ENCODE peak calls at places on chromosomes 1 and 21, in four cellular contexts. J is SK-N-SH, F is nephron progenitor cell, C is gastrocnemius medialis. Y is an unnamed sample.

GRCh38 chr1:214719207-214719606 is 116.2 kb downstream of the CENPF start:
- DNase-seq in C (no peak), J (peak), F (no peak), Y (no peak)

GRCh38 chr1:150259217-150259616 is 1.6 kb downstream of the CA14 start:
- DNase-seq in J (no peak), C (no peak), F (no peak), Y (no peak)

GRCh38 chr1:204530932-204531331 is 14.7 kb downstream of the MDM4 start:
- DNase-seq in J (no peak), C (no peak), F (no peak), Y (no peak)

GRCh38 chr1:207918016-207918415 is 7.1 kb upstream of the CD34 start:
- DNase-seq in C (no peak), F (no peak), J (no peak), Y (peak)

GRCh38 chr1:19390166-19390850 is 78.2 kb downstream of the SLC66A1 start:
- DNase-seq in J (no peak), C (no peak), F (no peak), Y (no peak)

GRCh38 chr1:193633991-193634390 is 447.6 kb upstream of the B3GALT2 start:
- DNase-seq in C (no peak), F (no peak), J (no peak), Y (no peak)

GRCh38 chr1:29471487-29472313 is 235.4 kb downstream of the PTPRU start:
- DNase-seq in F (peak), J (peak), C (no peak), Y (peak)

GRCh38 chr1:214990619-214991018 is 91.9 kb upstream of the KCNK2 start:
- DNase-seq in J (no peak), C (no peak), F (no peak), Y (no peak)

GRCh38 chr1:85320371-85321131 is 44.1 kb upstream of the BCL10 start:
- DNase-seq in J (no peak), F (no peak), C (no peak), Y (no peak)

GRCh38 chr21:35198004-35198403 is 148.9 kb upstream of the RUNX1 start:
- DNase-seq in F (no peak), J (no peak), C (no peak), Y (no peak)
- TF ChIP-seq CTCF in F (no peak), J (no peak), C (no peak), Y (no peak)

GRCh38 chr1:230792691-230793462 is 45.7 kb downstream of the CAPN9 start:
- DNase-seq in F (no peak), C (no peak), J (no peak), Y (no peak)
- TF ChIP-seq CTCF in F (no peak), C (no peak), J (no peak), Y (peak)

GRCh38 chr1:161180643-161181042 is 3.3 kb upstream of the B4GALT3 start:
- DNase-seq in F (no peak), J (no peak), C (no peak), Y (no peak)
- TF ChIP-seq CTCF in F (no peak), J (peak), C (no peak), Y (peak)

DNA sequence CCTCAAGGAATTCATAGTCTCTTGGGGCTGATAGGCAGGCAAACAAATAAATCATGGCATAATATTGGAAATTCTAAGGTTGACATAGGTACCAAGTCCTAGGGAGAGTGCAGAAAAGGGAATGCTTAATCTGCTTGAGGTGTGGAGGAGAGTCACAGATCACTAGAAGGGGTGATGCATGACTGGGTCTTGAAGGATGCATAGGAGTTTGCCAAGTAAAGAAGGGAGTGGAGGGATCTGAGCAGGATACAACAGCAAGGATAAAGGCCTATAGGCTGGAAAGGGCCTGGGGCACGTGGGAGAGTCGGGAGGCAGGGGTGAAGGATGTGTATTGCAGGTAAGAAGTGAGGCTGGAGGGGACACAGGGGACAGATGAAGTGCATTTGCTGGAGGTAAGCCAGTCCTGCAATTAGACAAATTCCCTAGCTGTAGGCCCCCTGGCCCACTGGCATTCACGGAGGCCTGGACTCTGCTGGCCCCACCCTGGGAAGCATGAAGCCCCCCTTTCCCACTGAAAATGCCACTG is 15.9 kb downstream of the IGSF21 start:
- DNase-seq in C (no peak), F (no peak), J (no peak), Y (no peak)
- TF ChIP-seq CTCF in C (no peak), F (no peak), J (no peak), Y (no peak)

DNA sequence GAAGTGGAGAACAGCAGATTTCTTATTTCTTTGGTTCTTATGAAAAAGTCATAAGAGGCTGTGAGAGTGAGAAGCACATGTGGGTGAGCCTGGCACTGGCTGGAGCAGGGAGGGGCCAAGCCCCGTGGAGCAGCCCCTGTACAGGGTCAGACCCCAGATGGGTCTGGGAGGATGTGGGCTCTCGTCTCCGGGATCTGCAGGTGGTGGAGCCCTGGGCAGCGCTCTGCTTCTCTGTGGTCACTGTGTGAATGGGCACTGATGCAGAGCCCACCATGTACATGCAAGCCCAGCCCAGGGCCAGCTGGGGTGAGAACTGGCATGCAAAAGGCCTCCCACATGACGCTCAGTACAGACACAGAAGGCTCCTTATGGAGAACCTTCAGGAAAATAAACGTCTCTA is 67.6 kb downstream of the SIM2 start:
- DNase-seq in F (no peak), C (no peak), J (no peak), Y (no peak)
- TF ChIP-seq CTCF in F (no peak), C (no peak), J (no peak), Y (no peak)

DNA sequence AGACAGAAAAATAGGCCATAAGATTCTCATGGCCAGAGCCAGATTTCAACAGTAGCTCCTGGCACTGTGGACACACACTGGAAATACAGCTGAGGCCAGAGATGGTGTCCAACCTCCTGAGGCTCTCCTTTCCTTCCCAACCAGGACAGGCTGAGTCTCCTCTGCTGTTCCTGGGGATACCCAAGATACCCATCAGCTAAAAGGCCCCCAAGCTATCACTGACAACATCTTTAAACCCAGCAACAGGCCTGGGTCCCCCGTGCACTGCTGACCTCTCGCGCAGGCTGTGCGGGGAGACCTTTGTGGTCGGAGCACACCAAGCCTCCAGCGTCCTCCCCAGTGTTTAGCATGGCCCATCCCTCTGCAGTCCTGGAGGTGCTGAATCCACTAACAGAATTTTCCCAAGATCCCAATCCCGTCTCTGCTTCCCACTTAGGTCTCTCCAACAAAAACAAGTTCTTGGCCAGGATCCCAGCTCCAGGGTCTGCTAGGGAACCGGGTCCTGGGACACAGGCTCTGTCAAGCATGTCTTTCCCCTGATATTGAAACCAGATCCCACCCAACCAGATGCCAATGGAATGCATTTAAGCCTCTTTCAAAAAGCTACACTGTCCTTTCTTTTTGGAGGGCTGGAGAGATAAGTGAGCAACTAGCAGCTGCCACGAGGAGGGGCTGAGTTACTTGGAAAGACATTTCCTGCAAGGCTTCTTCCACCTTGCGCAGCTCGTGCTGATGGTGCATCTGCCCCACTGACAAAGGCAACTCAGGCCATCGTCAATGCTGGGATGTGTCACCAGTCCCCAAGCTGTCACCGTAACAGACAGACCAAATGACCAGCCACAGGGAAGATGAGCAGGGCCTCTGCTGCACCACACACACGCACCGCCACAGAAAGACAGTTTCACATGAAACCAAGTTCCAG is 73.2 kb downstream of the BCAR3 start:
- DNase-seq in J (peak), F (no peak), C (no peak), Y (no peak)
- TF ChIP-seq CTCF in J (peak), F (no peak), C (no peak), Y (no peak)

GRCh38 chr1:164510435-164510834 is 48.5 kb upstream of the PBX1 start:
- DNase-seq in C (no peak), F (no peak), J (no peak), Y (no peak)
- TF ChIP-seq CTCF in C (no peak), F (no peak), J (peak), Y (no peak)

GRCh38 chr1:245777752-245778151 is 623.0 kb downstream of the KIF26B start:
- DNase-seq in J (no peak), F (no peak), C (no peak), Y (no peak)

GRCh38 chr1:245785433-245785832 is 630.6 kb downstream of the KIF26B start:
- DNase-seq in J (no peak), F (no peak), C (no peak), Y (no peak)

DNA sequence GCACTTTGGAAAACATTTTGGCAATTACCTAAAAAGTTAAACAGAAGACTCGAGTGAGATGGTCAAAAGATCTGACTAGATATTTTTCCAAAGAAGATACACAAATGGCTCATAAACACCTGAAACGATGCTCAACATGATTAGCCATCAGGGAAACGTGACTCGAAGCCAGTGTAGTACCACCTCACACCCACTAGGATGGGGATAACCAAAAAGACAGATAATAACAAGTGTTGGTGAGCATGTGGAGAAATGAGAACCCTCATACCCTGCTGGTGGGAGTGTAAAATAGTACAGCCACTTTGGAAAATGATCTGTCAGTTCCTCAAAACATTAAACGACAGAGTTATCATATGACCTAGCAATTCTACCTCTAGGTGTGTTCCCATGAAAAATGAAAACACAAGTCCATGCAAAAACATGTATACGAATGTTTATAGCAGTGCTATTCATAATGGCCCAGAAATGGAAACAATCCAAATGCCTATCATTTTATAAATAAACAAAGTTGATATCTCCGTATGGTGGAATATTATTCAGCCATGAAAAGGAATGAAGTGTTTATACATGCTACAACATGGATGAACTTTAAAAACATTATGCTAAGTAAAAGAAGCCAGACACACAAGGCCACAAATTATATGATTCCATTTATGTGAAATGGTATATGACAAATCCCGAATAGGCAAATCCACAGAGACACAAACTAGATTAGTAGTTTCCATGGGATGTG is 625.2 kb downstream of the KIF26B start:
- DNase-seq in J (no peak), C (no peak), F (no peak), Y (no peak)
- TF ChIP-seq CTCF in J (peak), C (no peak), F (no peak), Y (no peak)

GRCh38 chr1:199753513-199753912 is 274.0 kb upstream of the NR5A2 start:
- DNase-seq in J (no peak), C (no peak), F (no peak), Y (no peak)

GRCh38 chr1:199747984-199748383 is 279.5 kb upstream of the NR5A2 start:
- DNase-seq in J (no peak), C (no peak), F (peak), Y (no peak)

GRCh38 chr1:199751962-199752687 is 275.4 kb upstream of the NR5A2 start:
- DNase-seq in C (no peak), F (no peak), J (no peak), Y (no peak)

GRCh38 chr1:199751524-199751923 is 276.0 kb upstream of the NR5A2 start:
- DNase-seq in C (no peak), J (no peak), F (no peak), Y (no peak)

DNA sequence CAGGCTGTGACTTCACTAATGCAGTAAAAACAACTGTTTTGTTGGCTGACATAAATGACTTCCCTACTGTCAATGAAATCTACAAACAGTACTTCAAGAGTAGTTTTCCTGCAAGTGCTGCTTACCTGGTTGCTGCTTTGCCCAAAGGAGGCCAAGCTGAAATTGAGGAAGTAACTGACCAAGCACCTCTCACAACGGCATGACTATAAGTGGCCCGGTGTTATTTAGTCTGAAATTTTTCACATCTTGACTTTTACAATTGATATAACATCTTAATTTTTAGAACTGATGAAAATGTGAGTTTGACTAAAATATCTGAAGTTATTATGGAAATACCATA is 274.9 kb upstream of the NR5A2 start:
- DNase-seq in J (no peak), F (no peak), C (no peak), Y (no peak)
- TF ChIP-seq CTCF in J (no peak), F (no peak), C (no peak), Y (no peak)